ENCODE peak calls at places on chromosome 12, in five cellular contexts. One of them, this sample, is unnamed.

GRCh38 chr12:48969160-48969771 is 2.3 kb downstream of the WNT10B start:
- DNase-seq in tibial nerve: no peak
- DNase-seq in adrenal gland: no peak
- DNase-seq in thyroid gland: no peak
- DNase-seq in IMR-90: no peak
- DNase-seq in this sample: no peak

GRCh38 chr12:28089363-28089762 is 100.9 kb upstream of the CCDC91 start:
- DNase-seq in IMR-90: peak; percentile 37
- DNase-seq in adrenal gland: no peak
- DNase-seq in thyroid gland: no peak
- DNase-seq in tibial nerve: no peak
- DNase-seq in this sample: no peak

GRCh38 chr12:48788852-48789775 is at the start of gene ADCY6:
- DNase-seq in IMR-90: peak; percentile 70
- DNase-seq in thyroid gland: peak; percentile 83
- DNase-seq in tibial nerve: peak; percentile 54
- DNase-seq in adrenal gland: peak; percentile 83
- DNase-seq in this sample: peak; percentile 66

GRCh38 chr12:92796650-92797049 is 93.9 kb downstream of the PLEKHG7 start:
- DNase-seq in tibial nerve: no peak
- DNase-seq in thyroid gland: no peak
- DNase-seq in IMR-90: peak; percentile 73
- DNase-seq in adrenal gland: no peak
- DNase-seq in this sample: no peak

GRCh38 chr12:90085491-90086274 is 377.0 kb upstream of the ATP2B1 start:
- DNase-seq in IMR-90: peak; percentile 82
- DNase-seq in tibial nerve: no peak
- DNase-seq in adrenal gland: no peak
- DNase-seq in thyroid gland: no peak
- DNase-seq in this sample: no peak

GRCh38 chr12:113996026-113996425 is 29.9 kb upstream of the RBM19 start:
- DNase-seq in thyroid gland: peak; percentile 5
- DNase-seq in IMR-90: no peak
- DNase-seq in adrenal gland: no peak
- DNase-seq in tibial nerve: no peak
- DNase-seq in this sample: no peak

GRCh38 chr12:32435921-32436710 is 36.8 kb downstream of the FGD4 start:
- DNase-seq in tibial nerve: no peak
- DNase-seq in IMR-90: peak; percentile 40
- DNase-seq in thyroid gland: no peak
- DNase-seq in adrenal gland: no peak
- DNase-seq in this sample: no peak

GRCh38 chr12:57611810-57612710 is 825 bp downstream of the ARHGEF25 start:
- DNase-seq in IMR-90: no peak
- DNase-seq in thyroid gland: no peak
- DNase-seq in adrenal gland: no peak
- DNase-seq in tibial nerve: no peak
- DNase-seq in this sample: no peak

GRCh38 chr12:15662303-15662980 is 126.7 kb downstream of the EPS8 start:
- DNase-seq in IMR-90: peak; percentile 96
- DNase-seq in thyroid gland: no peak
- DNase-seq in tibial nerve: no peak
- DNase-seq in adrenal gland: no peak
- DNase-seq in this sample: no peak

GRCh38 chr12:106915635-106916026 is 40.1 kb upstream of the TMEM263 start:
- DNase-seq in IMR-90: no peak
- DNase-seq in adrenal gland: no peak
- DNase-seq in thyroid gland: no peak
- DNase-seq in tibial nerve: no peak
- DNase-seq in this sample: no peak

GRCh38 chr12:56469007-56469930 is 891 bp downstream of the SPRYD4 start:
- DNase-seq in tibial nerve: no peak
- DNase-seq in IMR-90: no peak
- DNase-seq in adrenal gland: peak; percentile 36
- DNase-seq in thyroid gland: peak; percentile 23
- DNase-seq in this sample: no peak

GRCh38 chr12:67578976-67579661 is 69.4 kb upstream of the DYRK2 start:
- DNase-seq in thyroid gland: no peak
- DNase-seq in tibial nerve: no peak
- DNase-seq in IMR-90: no peak
- DNase-seq in adrenal gland: no peak
- DNase-seq in this sample: no peak

GRCh38 chr12:85874064-85874463 is at the start of gene NTS:
- DNase-seq in adrenal gland: no peak
- DNase-seq in tibial nerve: no peak
- DNase-seq in IMR-90: no peak
- DNase-seq in thyroid gland: no peak
- DNase-seq in this sample: no peak

GRCh38 chr12:26224657-26225056 is 29.3 kb downstream of the SSPN start:
- DNase-seq in tibial nerve: no peak
- DNase-seq in thyroid gland: no peak
- DNase-seq in adrenal gland: no peak
- DNase-seq in IMR-90: no peak
- DNase-seq in this sample: no peak

GRCh38 chr12:5343711-5344110 is 88.2 kb upstream of the NTF3 start:
- DNase-seq in IMR-90: no peak
- DNase-seq in adrenal gland: no peak
- DNase-seq in thyroid gland: no peak
- DNase-seq in tibial nerve: no peak
- DNase-seq in this sample: no peak

GRCh38 chr12:106301611-106302321 is 767 bp upstream of the TCP11L2 start:
- DNase-seq in thyroid gland: peak; percentile 60
- DNase-seq in tibial nerve: peak; percentile 22
- DNase-seq in adrenal gland: peak; percentile 55
- DNase-seq in IMR-90: peak; percentile 64
- DNase-seq in this sample: peak; percentile 83

GRCh38 chr12:51020448-51021182 is 5.6 kb downstream of the SLC11A2 start:
- DNase-seq in thyroid gland: no peak
- DNase-seq in tibial nerve: no peak
- DNase-seq in adrenal gland: no peak
- DNase-seq in IMR-90: no peak
- DNase-seq in this sample: no peak

GRCh38 chr12:47775100-47775911 is 2.3 kb downstream of the SLC48A1 start:
- DNase-seq in tibial nerve: no peak
- DNase-seq in IMR-90: no peak
- DNase-seq in adrenal gland: no peak
- DNase-seq in thyroid gland: peak; percentile 36
- DNase-seq in this sample: no peak

GRCh38 chr12:10196210-10196609 is 16.5 kb upstream of the GABARAPL1 start:
- DNase-seq in adrenal gland: no peak
- DNase-seq in tibial nerve: no peak
- DNase-seq in IMR-90: no peak
- DNase-seq in thyroid gland: no peak
- DNase-seq in this sample: no peak

GRCh38 chr12:49961993-49962764 is 507 bp downstream of the AQP5 start:
- DNase-seq in adrenal gland: no peak
- DNase-seq in tibial nerve: no peak
- DNase-seq in thyroid gland: no peak
- DNase-seq in IMR-90: no peak
- DNase-seq in this sample: no peak

GRCh38 chr12:59699408-59700144 is 103.7 kb downstream of the SLC16A7 start:
- DNase-seq in thyroid gland: no peak
- DNase-seq in tibial nerve: no peak
- DNase-seq in IMR-90: peak; percentile 86
- DNase-seq in adrenal gland: no peak
- DNase-seq in this sample: no peak

GRCh38 chr12:83865431-83865830 is 1047.2 kb downstream of the SLC6A15 start:
- DNase-seq in adrenal gland: no peak
- DNase-seq in tibial nerve: no peak
- DNase-seq in IMR-90: no peak
- DNase-seq in thyroid gland: no peak
- DNase-seq in this sample: no peak

GRCh38 chr12:67362526-67362925 is 93.4 kb downstream of the CAND1 start:
- DNase-seq in adrenal gland: no peak
- DNase-seq in tibial nerve: no peak
- DNase-seq in thyroid gland: no peak
- DNase-seq in IMR-90: no peak
- DNase-seq in this sample: no peak

GRCh38 chr12:11812558-11813421 is 163.3 kb downstream of the ETV6 start:
- DNase-seq in adrenal gland: no peak
- DNase-seq in IMR-90: peak; percentile 27
- DNase-seq in thyroid gland: no peak
- DNase-seq in tibial nerve: no peak
- DNase-seq in this sample: peak; percentile 90

GRCh38 chr12:132600048-132601032 is 10.0 kb downstream of the LRCOL1 start:
- DNase-seq in adrenal gland: peak; percentile 53
- DNase-seq in thyroid gland: peak; percentile 79
- DNase-seq in tibial nerve: no peak
- DNase-seq in IMR-90: peak; percentile 61
- DNase-seq in this sample: peak; percentile 53

GRCh38 chr12:9687228-9687627 is 17.7 kb downstream of the CLEC2D start:
- DNase-seq in adrenal gland: no peak
- DNase-seq in IMR-90: peak; percentile 49
- DNase-seq in tibial nerve: no peak
- DNase-seq in thyroid gland: no peak
- DNase-seq in this sample: no peak

GRCh38 chr12:53770281-53770680 is 18.5 kb upstream of the CISTR start:
- DNase-seq in thyroid gland: no peak
- DNase-seq in tibial nerve: no peak
- DNase-seq in adrenal gland: no peak
- DNase-seq in IMR-90: peak; percentile 97
- DNase-seq in this sample: no peak

GRCh38 chr12:124804011-124804621 is 59.5 kb downstream of the SCARB1 start:
- DNase-seq in thyroid gland: peak; percentile 80
- DNase-seq in adrenal gland: peak; percentile 71
- DNase-seq in IMR-90: peak; percentile 13
- DNase-seq in tibial nerve: no peak
- DNase-seq in this sample: peak; percentile 28

GRCh38 chr12:95143784-95144205 is 70.4 kb upstream of the NR2C1 start:
- DNase-seq in IMR-90: peak; percentile 40
- DNase-seq in thyroid gland: no peak
- DNase-seq in tibial nerve: no peak
- DNase-seq in adrenal gland: no peak
- DNase-seq in this sample: no peak

GRCh38 chr12:31629756-31630732 is 29.4 kb upstream of the ETFBKMT start:
- DNase-seq in tibial nerve: no peak
- DNase-seq in thyroid gland: no peak
- DNase-seq in IMR-90: peak; percentile 55
- DNase-seq in adrenal gland: peak; percentile 56
- DNase-seq in this sample: no peak

GRCh38 chr12:6281081-6281809 is 29.2 kb upstream of the PLEKHG6 start:
- DNase-seq in adrenal gland: no peak
- DNase-seq in IMR-90: peak; percentile 52
- DNase-seq in thyroid gland: no peak
- DNase-seq in tibial nerve: no peak
- DNase-seq in this sample: no peak

GRCh38 chr12:118514297-118514696 is 137.9 kb downstream of the SUDS3 start:
- DNase-seq in IMR-90: no peak
- DNase-seq in adrenal gland: no peak
- DNase-seq in thyroid gland: no peak
- DNase-seq in tibial nerve: no peak
- DNase-seq in this sample: no peak
- TF ChIP-seq CTCF in IMR-90: no peak
- TF ChIP-seq CTCF in adrenal gland: no peak
- TF ChIP-seq CTCF in thyroid gland: no peak
- TF ChIP-seq CTCF in tibial nerve: no peak
- TF ChIP-seq CTCF in this sample: no peak

GRCh38 chr12:1907652-1908611 is 10.5 kb downstream of the CACNA2D4 start:
- DNase-seq in tibial nerve: no peak
- DNase-seq in adrenal gland: peak; percentile 11
- DNase-seq in IMR-90: no peak
- DNase-seq in thyroid gland: peak; percentile 25
- DNase-seq in this sample: no peak

GRCh38 chr12:1911598-1912575 is 6.6 kb downstream of the CACNA2D4 start:
- DNase-seq in thyroid gland: no peak
- DNase-seq in tibial nerve: no peak
- DNase-seq in adrenal gland: peak; percentile 4
- DNase-seq in IMR-90: no peak
- DNase-seq in this sample: peak; percentile 70

GRCh38 chr12:1912580-1913376 is 5.7 kb downstream of the CACNA2D4 start:
- DNase-seq in thyroid gland: no peak
- DNase-seq in tibial nerve: no peak
- DNase-seq in IMR-90: no peak
- DNase-seq in adrenal gland: peak; percentile 4
- DNase-seq in this sample: no peak

GRCh38 chr12:1908758-1909157 is 9.7 kb downstream of the CACNA2D4 start:
- DNase-seq in IMR-90: no peak
- DNase-seq in tibial nerve: no peak
- DNase-seq in adrenal gland: peak; percentile 4
- DNase-seq in thyroid gland: no peak
- DNase-seq in this sample: no peak

DNA sequence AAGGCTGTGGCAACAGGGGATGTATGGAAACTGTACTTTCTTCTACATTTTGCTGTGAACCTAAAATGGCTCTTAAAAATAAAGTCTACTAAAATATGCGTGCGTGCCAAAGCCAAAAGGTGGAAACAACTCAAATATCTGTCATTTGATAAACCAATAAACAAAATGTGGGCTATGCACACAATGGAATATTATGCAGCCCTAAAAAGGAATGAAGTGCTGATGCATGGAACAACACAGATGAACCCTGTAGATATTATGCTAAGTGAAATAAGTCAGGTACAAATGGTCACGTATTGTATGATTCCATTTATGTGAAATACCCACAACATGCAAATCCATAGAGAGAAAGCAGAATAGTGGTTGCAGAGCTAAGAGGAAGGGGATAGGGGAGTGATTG is 8.0 kb downstream of the CACNA2D4 start:
- DNase-seq in tibial nerve: no peak
- DNase-seq in thyroid gland: no peak
- DNase-seq in adrenal gland: no peak
- DNase-seq in IMR-90: no peak
- DNase-seq in this sample: no peak
- TF ChIP-seq POLR2A in tibial nerve: no peak
- TF ChIP-seq POLR2A in thyroid gland: no peak
- TF ChIP-seq POLR2A in adrenal gland: no peak
- TF ChIP-seq POLR2A in IMR-90: no peak
- TF ChIP-seq POLR2A in this sample: no peak

GRCh38 chr12:131038961-131039360 is 85.3 kb downstream of the ADGRD1 start:
- DNase-seq in adrenal gland: no peak
- DNase-seq in IMR-90: no peak
- DNase-seq in thyroid gland: peak; percentile 74
- DNase-seq in tibial nerve: no peak
- DNase-seq in this sample: no peak

GRCh38 chr12:131035268-131035681 is 81.6 kb downstream of the ADGRD1 start:
- DNase-seq in tibial nerve: no peak
- DNase-seq in thyroid gland: peak; percentile 70
- DNase-seq in IMR-90: no peak
- DNase-seq in adrenal gland: no peak
- DNase-seq in this sample: no peak

GRCh38 chr12:131040491-131040890 is 86.8 kb downstream of the ADGRD1 start:
- DNase-seq in tibial nerve: no peak
- DNase-seq in IMR-90: no peak
- DNase-seq in adrenal gland: no peak
- DNase-seq in thyroid gland: no peak
- DNase-seq in this sample: no peak

GRCh38 chr12:131039551-131039950 is 85.8 kb downstream of the ADGRD1 start:
- DNase-seq in tibial nerve: no peak
- DNase-seq in adrenal gland: no peak
- DNase-seq in IMR-90: no peak
- DNase-seq in thyroid gland: no peak
- DNase-seq in this sample: no peak

GRCh38 chr12:131038159-131038558 is 84.5 kb downstream of the ADGRD1 start:
- DNase-seq in tibial nerve: no peak
- DNase-seq in adrenal gland: no peak
- DNase-seq in thyroid gland: no peak
- DNase-seq in IMR-90: no peak
- DNase-seq in this sample: no peak
- TF ChIP-seq CTCF in tibial nerve: no peak
- TF ChIP-seq CTCF in adrenal gland: no peak
- TF ChIP-seq CTCF in thyroid gland: no peak
- TF ChIP-seq CTCF in IMR-90: no peak
- TF ChIP-seq CTCF in this sample: no peak

GRCh38 chr12:131521326-131521725 is 189.6 kb upstream of the SFSWAP start:
- DNase-seq in adrenal gland: no peak
- DNase-seq in thyroid gland: no peak
- DNase-seq in IMR-90: no peak
- DNase-seq in tibial nerve: no peak
- DNase-seq in this sample: no peak
- TF ChIP-seq POLR2A in adrenal gland: no peak
- TF ChIP-seq POLR2A in thyroid gland: no peak
- TF ChIP-seq POLR2A in IMR-90: no peak
- TF ChIP-seq POLR2A in tibial nerve: no peak
- TF ChIP-seq POLR2A in this sample: no peak